ENCODE peak calls at places on chromosomes 12 and 14, in nine cellular contexts. Y is MM.1S; O is CD4-positive, alpha-beta memory T cell; F is fibroblast of lung; D is lower lobe of right lung; B is CD8-positive, alpha-beta T cell; C is lung; U is IMR-90; Q is A549. X is an unnamed sample.

GRCh38 chr12:121455766-121456420 is 56.0 kb downstream of the RNF34 start:
- DNase-seq in Y (no peak), O (no peak), F (no peak), D (no peak), B (no peak), C (no peak), U (no peak), Q (no peak), X (no peak)

GRCh38 chr14:76918176-76918750 is 92.1 kb downstream of the LRRC74A start:
- DNase-seq in Y (no peak), O (no peak), F (peak; percentile 94), D (peak; percentile 73), B (no peak), C (peak; percentile 74), U (peak; percentile 90), Q (no peak), X (peak; percentile 95)

GRCh38 chr14:61642246-61642982 is 52.9 kb upstream of the HIF1A start:
- DNase-seq in Y (no peak), O (no peak), F (peak; percentile 62), D (no peak), B (no peak), C (no peak), U (peak; percentile 68), Q (no peak), X (no peak)

GRCh38 chr12:4322789-4323188 is 1.8 kb downstream of the TIGAR start:
- DNase-seq in Y (no peak), O (no peak), F (no peak), D (no peak), B (no peak), C (no peak), U (no peak), Q (no peak), X (no peak)

GRCh38 chr12:121085842-121086353 is 46.8 kb upstream of the P2RX7 start:
- DNase-seq in Y (no peak), O (no peak), F (no peak), D (no peak), B (no peak), C (no peak), U (no peak), Q (no peak), X (peak; percentile 78)

GRCh38 chr12:34403706-34404376 is 381.5 kb downstream of the ALG10 start:
- DNase-seq in Y (no peak), O (no peak), F (no peak), D (peak; percentile 29), B (no peak), C (peak; percentile 24), U (no peak), Q (no peak), X (peak; percentile 78)

GRCh38 chr12:53995311-53996187 is 4.4 kb upstream of the HOXC9 start:
- DNase-seq in Y (no peak), O (no peak), F (no peak), D (no peak), B (no peak), C (no peak), U (no peak), Q (no peak), X (no peak)

GRCh38 chr14:60736494-60736893 is 1.9 kb downstream of the MNAT1 start:
- DNase-seq in Y (no peak), O (no peak), F (peak; percentile 60), D (no peak), B (no peak), C (no peak), U (peak; percentile 80), Q (no peak), X (no peak)

GRCh38 chr12:13942826-13943225 is 38.6 kb downstream of the GRIN2B start:
- DNase-seq in Y (no peak), O (no peak), F (no peak), D (no peak), B (no peak), C (no peak), U (no peak), Q (no peak), X (peak; percentile 86)

GRCh38 chr14:44988694-44989093 is 26.7 kb downstream of the TOGARAM1 start:
- DNase-seq in Y (no peak), O (no peak), F (no peak), D (no peak), B (no peak), C (no peak), U (no peak), Q (no peak), X (no peak)

GRCh38 chr14:68616255-68616902 is 176.5 kb downstream of the ZFP36L1 start:
- DNase-seq in Y (peak; percentile 7), O (no peak), F (peak; percentile 63), D (no peak), B (no peak), C (no peak), U (peak; percentile 42), Q (no peak), X (no peak)

GRCh38 chr12:107451246-107451645 is 234.4 kb upstream of the PWP1 start:
- DNase-seq in Y (no peak), O (no peak), F (no peak), D (no peak), B (no peak), C (no peak), U (no peak), Q (no peak), X (no peak)

GRCh38 chr12:32496946-32497345 is 97.6 kb downstream of the FGD4 start:
- DNase-seq in Y (no peak), O (no peak), F (no peak), D (no peak), B (no peak), C (no peak), U (no peak), Q (no peak), X (no peak)

GRCh38 chr12:51751657-51752056 is 96.9 kb downstream of the FIGNL2 start:
- DNase-seq in Y (no peak), O (no peak), F (peak; percentile 35), D (no peak), B (no peak), C (no peak), U (peak; percentile 11), Q (no peak), X (no peak)

GRCh38 chr12:26229910-26230309 is 34.5 kb downstream of the SSPN start:
- DNase-seq in Y (no peak), O (no peak), F (no peak), D (no peak), B (no peak), C (no peak), U (no peak), Q (no peak), X (no peak)

GRCh38 chr14:20195911-20196310 is 5.2 kb downstream of the OR11G2 start:
- DNase-seq in Y (no peak), O (no peak), F (no peak), D (no peak), B (no peak), C (no peak), U (no peak), Q (no peak), X (no peak)

GRCh38 chr12:4996714-4997113 is 47.0 kb upstream of the KCNA5 start:
- DNase-seq in Y (no peak), O (no peak), F (no peak), D (no peak), B (no peak), C (no peak), U (no peak), Q (no peak), X (no peak)

GRCh38 chr12:91681751-91682150 is 463.9 kb downstream of the BTG1 start:
- DNase-seq in Y (no peak), O (no peak), F (no peak), D (no peak), B (no peak), C (no peak), U (no peak), Q (no peak), X (no peak)
- H3K27ac ChIP-seq in Y (no peak overlapping the region), O (no peak overlapping the region), F (no peak overlapping the region), D (no peak overlapping the region), B (no peak overlapping the region), C (no peak overlapping the region), U (no peak overlapping the region), Q (no peak overlapping the region), X (no peak overlapping the region)

DNA sequence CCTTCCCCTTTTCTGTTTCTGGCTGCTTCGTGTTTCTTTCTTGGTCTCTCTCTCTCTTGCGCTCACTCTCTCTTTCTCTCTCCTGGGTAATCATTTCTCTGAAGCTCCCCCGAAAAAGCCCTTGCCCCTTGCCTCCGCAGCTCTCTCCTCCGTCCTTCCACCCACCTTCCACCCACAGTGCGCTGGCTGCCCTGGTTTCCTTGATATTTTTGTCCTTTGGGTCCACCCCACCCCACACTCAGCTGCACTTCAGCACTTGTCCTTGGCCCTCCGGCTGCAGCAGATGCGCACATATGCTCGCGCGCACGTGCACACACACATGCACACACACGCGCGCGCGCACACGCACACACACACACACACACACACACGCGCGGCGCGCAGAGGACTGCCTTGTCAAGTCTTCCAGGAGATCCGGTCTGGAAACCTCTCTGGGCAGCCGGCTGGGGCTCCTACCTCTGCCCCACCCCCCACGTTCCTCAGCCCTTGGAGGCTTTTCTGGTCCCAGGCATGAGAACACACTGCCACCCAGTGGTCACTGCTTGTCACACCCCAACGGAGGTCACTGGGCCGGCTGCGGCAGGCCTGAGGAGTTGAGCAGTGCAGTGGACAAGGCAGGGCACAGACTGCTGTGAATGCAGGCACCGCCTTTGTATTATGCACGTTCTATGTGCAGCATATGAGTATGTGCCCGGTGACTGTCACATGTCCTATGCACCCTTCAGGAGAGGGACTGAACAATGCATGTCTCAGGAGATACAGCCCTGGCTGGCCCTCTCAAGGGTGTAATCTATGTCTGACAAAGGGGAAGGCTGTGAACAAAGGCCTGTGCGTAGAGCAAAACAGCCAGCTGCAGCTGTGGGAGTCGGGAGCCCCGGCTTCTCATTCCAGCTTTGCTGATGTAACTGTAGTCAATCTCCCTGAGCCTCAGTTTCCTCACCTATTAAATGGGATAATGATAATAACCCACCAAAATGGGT is 6.5 kb downstream of the LAG3 start:
- DNase-seq in Y (peak; percentile 89), O (peak; percentile 84), F (peak; percentile 94), D (peak; percentile 95), B (peak; percentile 80), C (peak; percentile 95), U (peak; percentile 91), Q (peak; percentile 71), X (peak; percentile 98)
- H3K4me3 ChIP-seq in Y (peak overlapping the region; percentile 64), O (peak overlapping the region; percentile 58), F (peak overlapping the region; percentile 30), D (peak overlapping the region; percentile 51), B (peak overlapping the region; percentile 64), C (peak overlapping the region; percentile 37), U (peak overlapping the region; percentile 35), Q (peak overlapping the region; percentile 30), X (peak overlapping the region; percentile 55)

GRCh38 chr14:34646570-34647255 is 16.8 kb upstream of the SNX6 start:
- DNase-seq in Y (no peak), O (no peak), F (no peak), D (no peak), B (no peak), C (no peak), U (no peak), Q (no peak), X (no peak)

GRCh38 chr14:34650786-34651584 is 21.0 kb upstream of the SNX6 start:
- DNase-seq in Y (no peak), O (no peak), F (peak; percentile 99), D (no peak), B (no peak), C (no peak), U (peak; percentile 100), Q (peak; percentile 85), X (no peak)

GRCh38 chr14:34649344-34649743 is 19.4 kb upstream of the SNX6 start:
- DNase-seq in Y (no peak), O (no peak), F (peak; percentile 94), D (no peak), B (no peak), C (no peak), U (peak; percentile 97), Q (no peak), X (no peak)
- H3K27ac ChIP-seq in Y (no peak overlapping the region), O (no peak overlapping the region), F (peak overlapping the region; percentile 77), D (no peak overlapping the region), B (no peak overlapping the region), C (no peak overlapping the region), U (peak overlapping the region; percentile 95), Q (peak overlapping the region; percentile 84), X (no peak overlapping the region)

GRCh38 chr14:35124127-35124526 is 1.8 kb downstream of the PRORP start:
- DNase-seq in Y (no peak), O (no peak), F (no peak), D (no peak), B (no peak), C (no peak), U (no peak), Q (no peak), X (no peak)
- H3K4me3 ChIP-seq in Y (no peak overlapping the region), O (no peak overlapping the region), F (no peak overlapping the region), D (no peak overlapping the region), B (no peak overlapping the region), C (no peak overlapping the region), U (no peak overlapping the region), Q (no peak overlapping the region), X (no peak overlapping the region)